ENCODE peak calls at places on chromosomes 3 and 15, in seven cellular contexts. One of them, this sample, is unnamed.

GRCh38 chr3:150030841-150031240 is 60.1 kb upstream of the PFN2 start:
- DNase-seq in GM23248: peak; percentile 40
- DNase-seq in adrenal gland: no peak
- DNase-seq in heart right ventricle: no peak
- DNase-seq in SJSA1: no peak
- DNase-seq in uterus: no peak
- DNase-seq in HepG2: no peak
- DNase-seq in this sample: no peak

GRCh38 chr3:105938101-105938500 is 69.3 kb upstream of the CBLB start:
- DNase-seq in GM23248: peak; percentile 65
- DNase-seq in adrenal gland: no peak
- DNase-seq in heart right ventricle: peak; percentile 29
- DNase-seq in SJSA1: no peak
- DNase-seq in uterus: no peak
- DNase-seq in HepG2: no peak
- DNase-seq in this sample: no peak

GRCh38 chr3:36178018-36178417 is 202.3 kb upstream of the STAC start:
- DNase-seq in GM23248: peak; percentile 16
- DNase-seq in adrenal gland: no peak
- DNase-seq in heart right ventricle: no peak
- DNase-seq in SJSA1: no peak
- DNase-seq in uterus: no peak
- DNase-seq in HepG2: no peak
- DNase-seq in this sample: no peak

GRCh38 chr3:10764314-10765051 is 51.5 kb upstream of the SLC6A11 start:
- DNase-seq in GM23248: no peak
- DNase-seq in adrenal gland: no peak
- DNase-seq in heart right ventricle: no peak
- DNase-seq in SJSA1: no peak
- DNase-seq in uterus: no peak
- DNase-seq in HepG2: peak; percentile 18
- DNase-seq in this sample: no peak

GRCh38 chr15:51255533-51255932 is 82.9 kb downstream of the CYP19A1 start:
- DNase-seq in GM23248: no peak
- DNase-seq in adrenal gland: no peak
- DNase-seq in heart right ventricle: no peak
- DNase-seq in SJSA1: no peak
- DNase-seq in uterus: no peak
- DNase-seq in HepG2: no peak
- DNase-seq in this sample: no peak

GRCh38 chr3:171116365-171116764 is 89.8 kb upstream of the SLC2A2 start:
- DNase-seq in GM23248: peak; percentile 62
- DNase-seq in adrenal gland: no peak
- DNase-seq in heart right ventricle: no peak
- DNase-seq in SJSA1: no peak
- DNase-seq in uterus: no peak
- DNase-seq in HepG2: no peak
- DNase-seq in this sample: no peak

GRCh38 chr3:17055374-17056276 is 170.9 kb downstream of the PLCL2 start:
- DNase-seq in GM23248: peak; percentile 76
- DNase-seq in adrenal gland: no peak
- DNase-seq in heart right ventricle: no peak
- DNase-seq in SJSA1: no peak
- DNase-seq in uterus: no peak
- DNase-seq in HepG2: no peak
- DNase-seq in this sample: no peak

GRCh38 chr15:65902373-65902772 is 33.1 kb downstream of the RAB11A start:
- DNase-seq in GM23248: no peak
- DNase-seq in adrenal gland: no peak
- DNase-seq in heart right ventricle: peak; percentile 34
- DNase-seq in SJSA1: no peak
- DNase-seq in uterus: peak; percentile 24
- DNase-seq in HepG2: peak; percentile 23
- DNase-seq in this sample: no peak

GRCh38 chr3:184737641-184738518 is 26.0 kb upstream of the MAGEF1 start:
- DNase-seq in GM23248: peak; percentile 91
- DNase-seq in adrenal gland: no peak
- DNase-seq in heart right ventricle: no peak
- DNase-seq in SJSA1: no peak
- DNase-seq in uterus: peak; percentile 3
- DNase-seq in HepG2: no peak
- DNase-seq in this sample: no peak

GRCh38 chr3:187403768-187404270 is 35.6 kb downstream of the RTP4 start:
- DNase-seq in GM23248: peak; percentile 95
- DNase-seq in adrenal gland: no peak
- DNase-seq in heart right ventricle: no peak
- DNase-seq in SJSA1: peak; percentile 75
- DNase-seq in uterus: peak; percentile 36
- DNase-seq in HepG2: peak; percentile 9
- DNase-seq in this sample: no peak

GRCh38 chr15:60989696-60990095 is 239.4 kb downstream of the RORA start:
- DNase-seq in GM23248: peak; percentile 32
- DNase-seq in adrenal gland: no peak
- DNase-seq in heart right ventricle: no peak
- DNase-seq in SJSA1: no peak
- DNase-seq in uterus: no peak
- DNase-seq in HepG2: no peak
- DNase-seq in this sample: no peak

GRCh38 chr15:89101302-89102191 is 13.3 kb downstream of the ABHD2 start:
- DNase-seq in GM23248: peak; percentile 97
- DNase-seq in adrenal gland: peak; percentile 82
- DNase-seq in heart right ventricle: peak; percentile 82
- DNase-seq in SJSA1: peak; percentile 93
- DNase-seq in uterus: peak; percentile 91
- DNase-seq in HepG2: peak; percentile 45
- DNase-seq in this sample: peak; percentile 87
- H3K27ac ChIP-seq in GM23248: peak overlapping the region; percentile 85
- H3K27ac ChIP-seq in adrenal gland: no peak overlapping the region
- H3K27ac ChIP-seq in heart right ventricle: peak overlapping the region; percentile 84
- H3K27ac ChIP-seq in SJSA1: peak overlapping the region; percentile 77
- H3K27ac ChIP-seq in uterus: peak overlapping the region; percentile 81
- H3K27ac ChIP-seq in HepG2: peak overlapping the region; percentile 21
- H3K27ac ChIP-seq in this sample: peak overlapping the region; percentile 87

GRCh38 chr3:32525720-32526119 is 23.1 kb upstream of the CMTM6 start:
- DNase-seq in GM23248: no peak
- DNase-seq in adrenal gland: no peak
- DNase-seq in heart right ventricle: no peak
- DNase-seq in SJSA1: no peak
- DNase-seq in uterus: no peak
- DNase-seq in HepG2: no peak
- DNase-seq in this sample: no peak

DNA sequence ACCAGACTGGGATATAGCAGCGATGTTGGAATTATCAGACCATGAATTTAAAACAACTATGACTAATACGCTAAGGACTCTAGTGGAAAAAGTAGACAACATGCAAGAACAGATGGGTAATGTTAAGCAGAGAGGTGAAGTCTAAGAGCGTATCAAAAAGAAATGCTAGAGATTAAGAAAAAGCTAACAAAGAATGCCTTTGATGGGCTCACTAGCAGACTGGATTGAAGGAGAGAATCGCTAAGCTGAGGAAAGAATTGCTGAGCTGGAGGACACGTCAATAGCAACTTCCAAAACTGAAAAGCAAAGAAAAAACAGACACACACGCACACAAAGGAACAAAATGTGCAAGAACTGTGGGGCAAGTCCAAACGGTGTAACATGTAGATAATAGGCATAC is 20.0 kb upstream of the CMTM6 start:
- DNase-seq in GM23248: no peak
- DNase-seq in adrenal gland: no peak
- DNase-seq in heart right ventricle: no peak
- DNase-seq in SJSA1: no peak
- DNase-seq in uterus: no peak
- DNase-seq in HepG2: no peak
- DNase-seq in this sample: no peak
- H3K27ac ChIP-seq in GM23248: no peak overlapping the region
- H3K27ac ChIP-seq in adrenal gland: no peak overlapping the region
- H3K27ac ChIP-seq in heart right ventricle: no peak overlapping the region
- H3K27ac ChIP-seq in SJSA1: no peak overlapping the region
- H3K27ac ChIP-seq in uterus: no peak overlapping the region
- H3K27ac ChIP-seq in HepG2: no peak overlapping the region
- H3K27ac ChIP-seq in this sample: no peak overlapping the region

GRCh38 chr3:46960801-46961200 is 15.7 kb downstream of the CCDC12 start:
- DNase-seq in GM23248: no peak
- DNase-seq in adrenal gland: no peak
- DNase-seq in heart right ventricle: no peak
- DNase-seq in SJSA1: no peak
- DNase-seq in uterus: no peak
- DNase-seq in HepG2: no peak
- DNase-seq in this sample: no peak
- H3K27ac ChIP-seq in GM23248: peak overlapping the region; percentile 60
- H3K27ac ChIP-seq in adrenal gland: peak overlapping the region; percentile 58
- H3K27ac ChIP-seq in heart right ventricle: peak overlapping the region; percentile 73
- H3K27ac ChIP-seq in SJSA1: no peak overlapping the region
- H3K27ac ChIP-seq in uterus: peak overlapping the region; percentile 70
- H3K27ac ChIP-seq in HepG2: no peak overlapping the region
- H3K27ac ChIP-seq in this sample: peak overlapping the region; percentile 78

DNA sequence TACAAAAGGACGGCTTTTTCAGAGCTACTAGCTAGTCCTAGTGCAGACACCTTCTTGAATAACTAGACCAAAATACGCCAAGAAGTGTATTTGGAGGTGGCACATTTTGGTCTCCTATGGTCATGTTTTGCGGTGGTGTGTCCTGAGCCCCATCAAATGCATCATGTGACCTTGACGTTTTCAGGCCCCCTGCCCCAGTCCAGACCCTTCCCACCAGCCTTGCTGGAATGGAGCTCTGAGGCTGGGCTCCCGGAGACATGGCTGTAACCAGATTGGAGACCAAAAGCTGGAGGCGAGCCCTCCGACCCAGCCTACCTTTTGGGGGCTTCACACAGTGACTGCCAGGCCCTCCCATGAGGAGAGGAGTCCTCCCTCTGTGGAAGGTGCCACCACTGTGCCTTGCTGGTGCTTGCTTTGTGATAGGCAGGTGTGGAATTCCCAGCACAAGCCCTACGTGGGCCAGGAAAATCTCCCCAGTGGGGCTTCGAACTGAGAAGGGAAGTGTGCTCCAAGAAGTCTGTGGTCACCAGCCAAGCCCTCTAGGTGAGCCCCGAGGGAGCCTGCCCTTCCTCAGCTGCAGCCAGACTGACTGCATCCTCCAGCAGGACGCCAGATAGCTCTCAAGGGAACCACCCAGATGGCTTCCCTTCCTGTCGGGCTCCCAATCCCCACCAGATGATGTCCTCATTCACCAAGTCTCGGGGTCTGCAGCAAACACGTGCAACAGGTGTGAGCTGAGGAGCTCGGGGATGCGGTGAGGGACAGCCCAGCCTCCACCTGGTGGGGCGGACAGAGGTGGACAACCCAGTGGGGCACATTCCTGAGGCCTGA is 126.2 kb downstream of the ASB7 start:
- DNase-seq in GM23248: no peak
- DNase-seq in adrenal gland: no peak
- DNase-seq in heart right ventricle: no peak
- DNase-seq in SJSA1: no peak
- DNase-seq in uterus: no peak
- DNase-seq in HepG2: no peak
- DNase-seq in this sample: no peak
- H3K27ac ChIP-seq in GM23248: no peak overlapping the region
- H3K27ac ChIP-seq in adrenal gland: no peak overlapping the region
- H3K27ac ChIP-seq in heart right ventricle: no peak overlapping the region
- H3K27ac ChIP-seq in SJSA1: no peak overlapping the region
- H3K27ac ChIP-seq in uterus: no peak overlapping the region
- H3K27ac ChIP-seq in HepG2: no peak overlapping the region
- H3K27ac ChIP-seq in this sample: no peak overlapping the region

GRCh38 chr3:124843496-124843895 is 43.7 kb downstream of the ITGB5 start:
- DNase-seq in GM23248: no peak
- DNase-seq in adrenal gland: no peak
- DNase-seq in heart right ventricle: no peak
- DNase-seq in SJSA1: no peak
- DNase-seq in uterus: no peak
- DNase-seq in HepG2: no peak
- DNase-seq in this sample: no peak
- H3K27ac ChIP-seq in GM23248: peak overlapping the region; percentile 95
- H3K27ac ChIP-seq in adrenal gland: no peak overlapping the region
- H3K27ac ChIP-seq in heart right ventricle: no peak overlapping the region
- H3K27ac ChIP-seq in SJSA1: no peak overlapping the region
- H3K27ac ChIP-seq in uterus: peak overlapping the region; percentile 23
- H3K27ac ChIP-seq in HepG2: no peak overlapping the region
- H3K27ac ChIP-seq in this sample: peak overlapping the region; percentile 62

GRCh38 chr3:67087788-67088187 is 89.7 kb downstream of the KBTBD8 start:
- DNase-seq in GM23248: no peak
- DNase-seq in adrenal gland: no peak
- DNase-seq in heart right ventricle: no peak
- DNase-seq in SJSA1: no peak
- DNase-seq in uterus: no peak
- DNase-seq in HepG2: no peak
- DNase-seq in this sample: no peak
- H3K27ac ChIP-seq in GM23248: no peak overlapping the region
- H3K27ac ChIP-seq in adrenal gland: no peak overlapping the region
- H3K27ac ChIP-seq in heart right ventricle: no peak overlapping the region
- H3K27ac ChIP-seq in SJSA1: no peak overlapping the region
- H3K27ac ChIP-seq in uterus: no peak overlapping the region
- H3K27ac ChIP-seq in HepG2: no peak overlapping the region
- H3K27ac ChIP-seq in this sample: no peak overlapping the region

This sample was measured in psoas muscle.